ENCODE peak calls at places on chromosomes 4 and X, in four cellular contexts. One of them, this sample, is unnamed.

GRCh38 chr4:24321151-24321550 is 263.2 kb downstream of the DHX15 start:
- DNase-seq in H9: no peak
- DNase-seq in uterus: no peak
- DNase-seq in IMR-90: peak; percentile 65
- DNase-seq in this sample: no peak

GRCh38 chr4:182924497-182924896 is 7.3 kb upstream of the DCTD start:
- DNase-seq in H9: no peak
- DNase-seq in uterus: no peak
- DNase-seq in IMR-90: peak; percentile 92
- DNase-seq in this sample: no peak

GRCh38 chr4:90187148-90187884 is 60.1 kb downstream of the CCSER1 start:
- DNase-seq in H9: no peak
- DNase-seq in uterus: no peak
- DNase-seq in IMR-90: no peak
- DNase-seq in this sample: no peak

GRCh38 chrX:140274761-140275525 is 229.9 kb downstream of the SOX3 start:
- DNase-seq in H9: peak; percentile 34
- DNase-seq in uterus: no peak
- DNase-seq in IMR-90: peak; percentile 49
- DNase-seq in this sample: no peak

GRCh38 chrX:44873415-44874270 is 655 bp downstream of the KDM6A start:
- DNase-seq in H9: no peak
- DNase-seq in uterus: peak; percentile 59
- DNase-seq in IMR-90: peak; percentile 44
- DNase-seq in this sample: peak; percentile 47

GRCh38 chr4:123304151-123305021 is 92.2 kb upstream of the SPRY1 start:
- DNase-seq in H9: peak; percentile 89
- DNase-seq in uterus: peak; percentile 37
- DNase-seq in IMR-90: no peak
- DNase-seq in this sample: no peak

GRCh38 chrX:53599781-53600396 is 86.6 kb downstream of the HUWE1 start:
- DNase-seq in H9: no peak
- DNase-seq in uterus: no peak
- DNase-seq in IMR-90: no peak
- DNase-seq in this sample: no peak

GRCh38 chr4:55004831-55005230 is 120.6 kb downstream of the KDR start:
- DNase-seq in H9: no peak
- DNase-seq in uterus: no peak
- DNase-seq in IMR-90: no peak
- DNase-seq in this sample: peak; percentile 13

GRCh38 chrX:132488092-132488749 is 617 bp downstream of the MBNL3 start:
- DNase-seq in H9: no peak
- DNase-seq in uterus: no peak
- DNase-seq in IMR-90: peak; percentile 10
- DNase-seq in this sample: no peak

GRCh38 chr4:172982151-172982590 is 186.4 kb upstream of the GALNT7 start:
- DNase-seq in H9: no peak
- DNase-seq in uterus: no peak
- DNase-seq in IMR-90: peak; percentile 92
- DNase-seq in this sample: no peak

GRCh38 chrX:56803849-56804681 is 75.0 kb downstream of the NBDY start:
- DNase-seq in H9: no peak
- DNase-seq in uterus: no peak
- DNase-seq in IMR-90: no peak
- DNase-seq in this sample: no peak

GRCh38 chrX:93874554-93874953 is 200.5 kb downstream of the FAM133A start:
- DNase-seq in H9: peak; percentile 37
- DNase-seq in uterus: no peak
- DNase-seq in IMR-90: no peak
- DNase-seq in this sample: no peak

GRCh38 chrX:68146054-68146453 is 287.2 kb downstream of the OPHN1 start:
- DNase-seq in H9: no peak
- DNase-seq in uterus: no peak
- DNase-seq in IMR-90: peak; percentile 62
- DNase-seq in this sample: no peak

GRCh38 chr4:127936974-127937373 is 28.0 kb downstream of the MFSD8 start:
- DNase-seq in H9: no peak
- DNase-seq in uterus: no peak
- DNase-seq in IMR-90: peak; percentile 30
- DNase-seq in this sample: no peak

GRCh38 chr4:2927016-2927695 is 36.0 kb downstream of the NOP14 start:
- DNase-seq in H9: no peak
- DNase-seq in uterus: peak; percentile 12
- DNase-seq in IMR-90: no peak
- DNase-seq in this sample: no peak

GRCh38 chrX:44903107-44903506 is 30.1 kb downstream of the KDM6A start:
- DNase-seq in H9: no peak
- DNase-seq in uterus: no peak
- DNase-seq in IMR-90: peak; percentile 78
- DNase-seq in this sample: no peak

GRCh38 chrX:18598413-18598812 is 73.5 kb downstream of the RS1 start:
- DNase-seq in H9: no peak
- DNase-seq in uterus: no peak
- DNase-seq in IMR-90: peak; percentile 20
- DNase-seq in this sample: no peak

GRCh38 chr4:107247738-107248137 is 211.6 kb upstream of the DKK2 start:
- DNase-seq in H9: no peak
- DNase-seq in uterus: peak; percentile 57
- DNase-seq in IMR-90: no peak
- DNase-seq in this sample: no peak

GRCh38 chr4:109162759-109163158 is 139.7 kb downstream of the COL25A1 start:
- DNase-seq in H9: no peak
- DNase-seq in uterus: no peak
- DNase-seq in IMR-90: no peak
- DNase-seq in this sample: no peak

GRCh38 chr4:184689681-184690080 is 40.1 kb downstream of the PRIMPOL start:
- DNase-seq in H9: no peak
- DNase-seq in uterus: no peak
- DNase-seq in IMR-90: no peak
- DNase-seq in this sample: no peak

GRCh38 chr4:77712675-77713074 is 106.5 kb downstream of the CNOT6L start:
- DNase-seq in H9: no peak
- DNase-seq in uterus: no peak
- DNase-seq in IMR-90: no peak
- DNase-seq in this sample: no peak

GRCh38 chr4:42152507-42153504 is at the start of gene BEND4:
- DNase-seq in H9: peak; percentile 37
- DNase-seq in uterus: no peak
- DNase-seq in IMR-90: no peak
- DNase-seq in this sample: no peak

GRCh38 chrX:71177327-71177726 is 32.7 kb downstream of the NLGN3 start:
- DNase-seq in H9: no peak
- DNase-seq in uterus: no peak
- DNase-seq in IMR-90: no peak
- DNase-seq in this sample: no peak

GRCh38 chrX:98398542-98398941 is 1514.8 kb downstream of the RPA4 start:
- DNase-seq in H9: no peak
- DNase-seq in uterus: no peak
- DNase-seq in IMR-90: no peak
- DNase-seq in this sample: no peak

GRCh38 chrX:28347526-28347925 is 239.7 kb upstream of the IL1RAPL1 start:
- DNase-seq in H9: no peak
- DNase-seq in uterus: no peak
- DNase-seq in IMR-90: no peak
- DNase-seq in this sample: no peak

GRCh38 chr4:73308286-73308685 is 49.7 kb upstream of the ANKRD17 start:
- DNase-seq in H9: no peak
- DNase-seq in uterus: no peak
- DNase-seq in IMR-90: peak; percentile 61
- DNase-seq in this sample: no peak

GRCh38 chrX:30822719-30823118 is 66.3 kb downstream of the TAB3 start:
- DNase-seq in H9: no peak
- DNase-seq in uterus: no peak
- DNase-seq in IMR-90: no peak
- DNase-seq in this sample: no peak

GRCh38 chrX:140943513-140943912 is 58.9 kb upstream of the SPANXB1 start:
- DNase-seq in H9: no peak
- DNase-seq in uterus: no peak
- DNase-seq in IMR-90: no peak
- DNase-seq in this sample: no peak

GRCh38 chr4:57080781-57081650 is 29.2 kb downstream of the IGFBP7 start:
- DNase-seq in H9: no peak
- DNase-seq in uterus: no peak
- DNase-seq in IMR-90: peak; percentile 98
- DNase-seq in this sample: no peak

GRCh38 chr4:173527103-173527876 is 2.7 kb downstream of the HAND2 start:
- DNase-seq in H9: peak; percentile 77
- DNase-seq in uterus: no peak
- DNase-seq in IMR-90: no peak
- DNase-seq in this sample: peak; percentile 50

GRCh38 chr4:77084019-77084604 is 8.3 kb upstream of the CCNI start:
- DNase-seq in H9: no peak
- DNase-seq in uterus: no peak
- DNase-seq in IMR-90: no peak
- DNase-seq in this sample: no peak

GRCh38 chrX:121000589-121000988 is 15.0 kb upstream of the CT47A1 start:
- DNase-seq in H9: no peak
- DNase-seq in uterus: no peak
- DNase-seq in IMR-90: no peak
- DNase-seq in this sample: no peak

GRCh38 chr4:40452490-40452813 is 117.3 kb downstream of the CHRNA9 start:
- DNase-seq in H9: no peak
- DNase-seq in uterus: no peak
- DNase-seq in IMR-90: no peak
- DNase-seq in this sample: no peak
- H3K4me1 ChIP-seq in H9: peaks cover 5% of the 10 kb centered on the region
- H3K4me1 ChIP-seq in uterus: no peaks in the 10 kb centered on the region
- H3K4me1 ChIP-seq in IMR-90: no peaks in the 10 kb centered on the region
- H3K4me1 ChIP-seq in this sample: no peaks in the 10 kb centered on the region

GRCh38 chrX:17592117-17592516 is 145.2 kb upstream of the SCML1 start:
- DNase-seq in H9: no peak
- DNase-seq in uterus: no peak
- DNase-seq in IMR-90: peak; percentile 27
- DNase-seq in this sample: no peak

GRCh38 chrX:17597836-17598434 is 139.4 kb upstream of the SCML1 start:
- DNase-seq in H9: no peak
- DNase-seq in uterus: peak; percentile 70
- DNase-seq in IMR-90: no peak
- DNase-seq in this sample: peak; percentile 77

GRCh38 chrX:17595456-17596035 is 141.7 kb upstream of the SCML1 start:
- DNase-seq in H9: no peak
- DNase-seq in uterus: no peak
- DNase-seq in IMR-90: peak; percentile 62
- DNase-seq in this sample: no peak

GRCh38 chrX:17596546-17597205 is 140.6 kb upstream of the SCML1 start:
- DNase-seq in H9: no peak
- DNase-seq in uterus: no peak
- DNase-seq in IMR-90: no peak
- DNase-seq in this sample: no peak

DNA sequence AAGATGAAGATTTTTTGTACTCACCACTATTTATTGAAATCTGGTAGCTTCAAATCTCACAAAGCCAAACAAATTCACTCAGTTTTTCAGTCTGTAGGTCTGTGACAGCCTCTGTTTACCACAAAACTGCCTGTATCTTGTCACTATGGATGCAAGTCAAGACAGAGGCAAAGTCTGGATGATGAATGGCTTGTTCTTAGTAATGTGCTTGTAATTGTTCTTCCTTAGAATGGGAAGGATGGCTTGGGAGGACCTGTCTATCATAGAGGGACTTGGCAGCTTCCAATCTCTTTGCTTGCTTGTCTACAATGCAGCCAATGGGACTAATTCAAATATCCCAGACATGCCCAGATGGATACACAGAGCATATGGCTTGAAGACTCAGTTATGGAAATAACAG is 141.2 kb upstream of the SCML1 start:
- DNase-seq in H9: no peak
- DNase-seq in uterus: no peak
- DNase-seq in IMR-90: no peak
- DNase-seq in this sample: no peak
- H3K27ac ChIP-seq in H9: no peak overlapping the region
- H3K27ac ChIP-seq in uterus: peak overlapping the region; percentile 2
- H3K27ac ChIP-seq in IMR-90: no peak overlapping the region
- H3K27ac ChIP-seq in this sample: no peak overlapping the region

DNA sequence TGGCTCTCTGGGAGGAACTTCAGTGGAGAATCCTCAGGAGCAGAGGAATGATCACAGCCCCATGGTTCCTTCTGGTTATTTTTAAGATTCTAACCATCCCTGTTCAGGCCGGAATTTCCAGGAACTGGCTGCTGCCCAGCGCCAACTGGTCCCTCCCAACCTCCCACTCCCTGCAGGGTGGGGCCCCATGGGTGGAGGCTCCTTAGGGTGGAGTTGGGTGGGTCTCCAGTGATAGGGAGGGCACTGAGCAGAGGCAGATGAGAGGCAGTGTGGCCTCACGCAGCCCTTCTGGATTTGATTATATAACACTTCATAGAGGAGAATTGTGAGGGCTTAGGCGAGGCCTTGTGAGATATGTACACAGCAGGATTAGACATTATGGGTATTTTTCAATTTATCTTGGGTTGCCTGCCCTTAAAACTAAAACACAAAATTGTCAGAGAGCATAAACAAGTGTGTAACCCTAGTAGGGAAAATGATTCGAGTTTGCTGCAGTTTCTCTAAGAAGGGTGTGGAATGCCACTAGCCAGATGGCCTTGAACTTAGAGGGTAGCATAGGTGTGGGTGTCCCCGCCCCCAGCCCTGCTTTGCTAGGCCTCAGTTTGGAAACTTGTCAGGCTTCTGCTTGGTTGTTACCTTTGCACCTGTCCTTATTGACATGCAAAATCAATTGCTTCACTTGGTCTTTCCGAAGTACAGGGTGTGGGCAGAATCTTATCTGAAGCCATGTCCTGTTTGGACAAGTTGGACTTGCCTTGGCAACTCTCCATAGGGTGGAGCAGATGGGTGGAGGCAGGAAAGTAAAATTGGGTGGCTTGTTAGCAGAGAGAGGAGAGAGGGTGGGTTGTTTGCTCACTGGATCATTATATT is 9.3 kb downstream of the KLF3 start:
- DNase-seq in H9: peak; percentile 46
- DNase-seq in uterus: peak; percentile 63
- DNase-seq in IMR-90: no peak
- DNase-seq in this sample: peak; percentile 72
- H3K4me1 ChIP-seq in H9: peaks cover 19% of the 10 kb centered on the region
- H3K4me1 ChIP-seq in uterus: peaks cover 56% of the 10 kb centered on the region
- H3K4me1 ChIP-seq in IMR-90: peaks cover 44% of the 10 kb centered on the region
- H3K4me1 ChIP-seq in this sample: peaks cover 32% of the 10 kb centered on the region

DNA sequence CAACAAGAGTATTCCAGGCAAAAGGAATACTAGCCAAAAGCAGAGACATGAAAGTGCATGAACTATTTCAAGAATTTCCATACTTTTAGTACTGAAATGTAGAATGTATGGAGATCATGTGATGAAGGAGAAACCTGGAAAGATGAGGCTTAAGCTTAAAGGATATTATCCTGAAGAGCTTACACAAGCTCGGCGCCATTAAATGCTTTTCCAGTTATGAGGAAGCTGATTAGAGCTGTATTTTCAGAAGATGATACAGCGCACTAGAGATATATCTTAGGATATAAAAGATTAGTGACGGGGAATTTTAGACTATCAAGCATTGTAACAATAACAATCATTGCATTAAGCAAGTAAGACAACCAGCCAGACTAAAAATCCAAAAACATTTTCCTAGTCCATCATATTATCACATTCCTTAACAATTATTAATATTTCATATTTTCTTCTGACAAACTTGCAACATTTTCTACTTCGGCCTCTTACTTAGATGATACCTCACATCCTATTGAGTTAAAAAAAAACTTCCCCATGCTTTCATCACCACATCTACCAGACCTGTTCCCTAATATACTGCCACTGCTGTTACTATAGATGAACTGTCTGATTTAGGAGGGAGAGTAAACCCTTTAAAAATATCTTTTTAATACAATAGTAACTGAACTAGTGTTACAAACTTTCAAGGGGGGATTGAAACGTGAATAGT is 1.3 kb downstream of the FAM200B start:
- DNase-seq in H9: no peak
- DNase-seq in uterus: no peak
- DNase-seq in IMR-90: peak; percentile 17
- DNase-seq in this sample: no peak
- H3K27ac ChIP-seq in H9: peak overlapping the region; percentile 95
- H3K27ac ChIP-seq in uterus: peak overlapping the region; percentile 90
- H3K27ac ChIP-seq in IMR-90: peak overlapping the region; percentile 33
- H3K27ac ChIP-seq in this sample: peak overlapping the region; percentile 94

This sample was measured in heart right ventricle.